ENCODE peak calls at places on chromosome 14, in ten cellular contexts. One of them, this sample, is unnamed.
A peak's percentile ranks its signal among the peaks of the same experiment; 100 is the strongest.

GRCh38 chr14:48805315-48805714 is 780.9 kb downstream of the RPS29 start:
- DNase-seq in aorta: peak; percentile 57
- DNase-seq in tibial nerve: no peak
- DNase-seq in body of pancreas: no peak
- DNase-seq in left lung: no peak
- DNase-seq in SJCRH30: no peak
- DNase-seq in naive thymus-derived CD4-positive, alpha-beta T cell: no peak
- DNase-seq in heart right ventricle: no peak
- DNase-seq in adipocyte: no peak
- DNase-seq in lower lobe of right lung: peak; percentile 37
- DNase-seq in this sample: no peak

GRCh38 chr14:76227450-76228050 is 75.8 kb downstream of the GPATCH2L start:
- DNase-seq in body of pancreas: no peak
- DNase-seq in left lung: no peak
- DNase-seq in adipocyte: peak; percentile 71
- DNase-seq in lower lobe of right lung: no peak
- DNase-seq in SJCRH30: no peak
- DNase-seq in naive thymus-derived CD4-positive, alpha-beta T cell: no peak
- DNase-seq in heart right ventricle: no peak
- DNase-seq in aorta: no peak
- DNase-seq in tibial nerve: no peak
- DNase-seq in this sample: no peak

GRCh38 chr14:96145116-96145864 is 59.3 kb upstream of the BDKRB2 start:
- DNase-seq in SJCRH30: no peak
- DNase-seq in naive thymus-derived CD4-positive, alpha-beta T cell: no peak
- DNase-seq in aorta: no peak
- DNase-seq in tibial nerve: no peak
- DNase-seq in heart right ventricle: no peak
- DNase-seq in left lung: no peak
- DNase-seq in lower lobe of right lung: no peak
- DNase-seq in body of pancreas: no peak
- DNase-seq in adipocyte: peak; percentile 93
- DNase-seq in this sample: no peak

GRCh38 chr14:60165547-60165876 is 314 bp upstream of the DHRS7 start:
- DNase-seq in tibial nerve: no peak
- DNase-seq in naive thymus-derived CD4-positive, alpha-beta T cell: no peak
- DNase-seq in body of pancreas: no peak
- DNase-seq in aorta: no peak
- DNase-seq in left lung: no peak
- DNase-seq in adipocyte: no peak
- DNase-seq in heart right ventricle: no peak
- DNase-seq in lower lobe of right lung: no peak
- DNase-seq in SJCRH30: no peak
- DNase-seq in this sample: no peak

GRCh38 chr14:70947739-70948138 is 40.5 kb downstream of the PCNX1 start:
- DNase-seq in left lung: no peak
- DNase-seq in lower lobe of right lung: no peak
- DNase-seq in body of pancreas: no peak
- DNase-seq in naive thymus-derived CD4-positive, alpha-beta T cell: no peak
- DNase-seq in adipocyte: no peak
- DNase-seq in heart right ventricle: no peak
- DNase-seq in SJCRH30: peak; percentile 3
- DNase-seq in tibial nerve: no peak
- DNase-seq in aorta: no peak
- DNase-seq in this sample: no peak

GRCh38 chr14:51865953-51866747 is 5.7 kb downstream of the GNG2 start:
- DNase-seq in tibial nerve: no peak
- DNase-seq in naive thymus-derived CD4-positive, alpha-beta T cell: no peak
- DNase-seq in lower lobe of right lung: no peak
- DNase-seq in left lung: no peak
- DNase-seq in heart right ventricle: no peak
- DNase-seq in SJCRH30: no peak
- DNase-seq in adipocyte: no peak
- DNase-seq in aorta: no peak
- DNase-seq in body of pancreas: no peak
- DNase-seq in this sample: no peak

GRCh38 chr14:100285021-100285912 is 21.0 kb downstream of the SLC25A29 start:
- DNase-seq in left lung: peak; percentile 70
- DNase-seq in naive thymus-derived CD4-positive, alpha-beta T cell: peak; percentile 71
- DNase-seq in aorta: peak; percentile 90
- DNase-seq in body of pancreas: peak; percentile 75
- DNase-seq in heart right ventricle: peak; percentile 46
- DNase-seq in adipocyte: peak; percentile 82
- DNase-seq in tibial nerve: no peak
- DNase-seq in SJCRH30: no peak
- DNase-seq in lower lobe of right lung: peak; percentile 80
- DNase-seq in this sample: peak; percentile 80

GRCh38 chr14:61477845-61478438 is 156.6 kb downstream of the PRKCH start:
- DNase-seq in body of pancreas: peak; percentile 92
- DNase-seq in SJCRH30: no peak
- DNase-seq in tibial nerve: no peak
- DNase-seq in adipocyte: peak; percentile 56
- DNase-seq in heart right ventricle: peak; percentile 61
- DNase-seq in left lung: peak; percentile 84
- DNase-seq in naive thymus-derived CD4-positive, alpha-beta T cell: no peak
- DNase-seq in lower lobe of right lung: peak; percentile 89
- DNase-seq in aorta: peak; percentile 93
- DNase-seq in this sample: peak; percentile 96

GRCh38 chr14:74712499-74713394 is at the start of the genes AREL1 and FCF1:
- DNase-seq in adipocyte: peak; percentile 98
- DNase-seq in aorta: peak; percentile 89
- DNase-seq in lower lobe of right lung: peak; percentile 79
- DNase-seq in SJCRH30: peak; percentile 91
- DNase-seq in body of pancreas: peak; percentile 74
- DNase-seq in heart right ventricle: peak; percentile 90
- DNase-seq in left lung: peak; percentile 82
- DNase-seq in naive thymus-derived CD4-positive, alpha-beta T cell: peak; percentile 76
- DNase-seq in tibial nerve: peak; percentile 58
- DNase-seq in this sample: peak; percentile 84

GRCh38 chr14:54777395-54777794 is 125.2 kb downstream of the GCH1 start:
- DNase-seq in body of pancreas: no peak
- DNase-seq in left lung: no peak
- DNase-seq in SJCRH30: no peak
- DNase-seq in heart right ventricle: no peak
- DNase-seq in naive thymus-derived CD4-positive, alpha-beta T cell: no peak
- DNase-seq in aorta: no peak
- DNase-seq in adipocyte: no peak
- DNase-seq in lower lobe of right lung: no peak
- DNase-seq in tibial nerve: no peak
- DNase-seq in this sample: no peak

GRCh38 chr14:75050852-75051555 is at the start of gene MLH3:
- DNase-seq in naive thymus-derived CD4-positive, alpha-beta T cell: peak; percentile 69
- DNase-seq in left lung: peak; percentile 83
- DNase-seq in SJCRH30: peak; percentile 65
- DNase-seq in lower lobe of right lung: peak; percentile 88
- DNase-seq in body of pancreas: peak; percentile 85
- DNase-seq in heart right ventricle: peak; percentile 81
- DNase-seq in aorta: peak; percentile 96
- DNase-seq in tibial nerve: peak; percentile 64
- DNase-seq in adipocyte: peak; percentile 85
- DNase-seq in this sample: peak; percentile 89

GRCh38 chr14:78358631-78359030 is 188.5 kb downstream of the NRXN3 start:
- DNase-seq in naive thymus-derived CD4-positive, alpha-beta T cell: no peak
- DNase-seq in left lung: no peak
- DNase-seq in adipocyte: no peak
- DNase-seq in lower lobe of right lung: no peak
- DNase-seq in body of pancreas: no peak
- DNase-seq in tibial nerve: no peak
- DNase-seq in heart right ventricle: no peak
- DNase-seq in SJCRH30: no peak
- DNase-seq in aorta: no peak
- DNase-seq in this sample: no peak

GRCh38 chr14:102042699-102043098 is 44.1 kb downstream of the HSP90AA1 start:
- DNase-seq in naive thymus-derived CD4-positive, alpha-beta T cell: no peak
- DNase-seq in heart right ventricle: no peak
- DNase-seq in adipocyte: no peak
- DNase-seq in left lung: no peak
- DNase-seq in lower lobe of right lung: no peak
- DNase-seq in tibial nerve: no peak
- DNase-seq in SJCRH30: no peak
- DNase-seq in body of pancreas: no peak
- DNase-seq in aorta: no peak
- DNase-seq in this sample: no peak

GRCh38 chr14:103518416-103519042 is 4.1 kb downstream of the CKB start:
- DNase-seq in left lung: no peak
- DNase-seq in heart right ventricle: peak; percentile 68
- DNase-seq in lower lobe of right lung: peak; percentile 79
- DNase-seq in aorta: peak; percentile 90
- DNase-seq in naive thymus-derived CD4-positive, alpha-beta T cell: peak; percentile 24
- DNase-seq in body of pancreas: peak; percentile 72
- DNase-seq in tibial nerve: peak; percentile 59
- DNase-seq in SJCRH30: peak; percentile 82
- DNase-seq in adipocyte: peak; percentile 73
- DNase-seq in this sample: peak; percentile 86

GRCh38 chr14:100486025-100486828 is 101.0 kb downstream of the BEGAIN start:
- DNase-seq in adipocyte: peak; percentile 93
- DNase-seq in body of pancreas: peak; percentile 79
- DNase-seq in naive thymus-derived CD4-positive, alpha-beta T cell: peak; percentile 7
- DNase-seq in aorta: peak; percentile 91
- DNase-seq in heart right ventricle: peak; percentile 52
- DNase-seq in tibial nerve: peak; percentile 58
- DNase-seq in lower lobe of right lung: peak; percentile 60
- DNase-seq in left lung: peak; percentile 56
- DNase-seq in SJCRH30: peak; percentile 90
- DNase-seq in this sample: no peak

GRCh38 chr14:105900398-105901160 is 374.2 kb downstream of the TMEM121 start:
- DNase-seq in left lung: no peak
- DNase-seq in naive thymus-derived CD4-positive, alpha-beta T cell: no peak
- DNase-seq in lower lobe of right lung: no peak
- DNase-seq in SJCRH30: no peak
- DNase-seq in adipocyte: no peak
- DNase-seq in tibial nerve: no peak
- DNase-seq in body of pancreas: no peak
- DNase-seq in heart right ventricle: peak; percentile 1
- DNase-seq in aorta: no peak
- DNase-seq in this sample: no peak

GRCh38 chr14:105899657-105900397 is 373.4 kb downstream of the TMEM121 start:
- DNase-seq in aorta: no peak
- DNase-seq in heart right ventricle: peak; percentile 1
- DNase-seq in left lung: no peak
- DNase-seq in SJCRH30: no peak
- DNase-seq in tibial nerve: no peak
- DNase-seq in naive thymus-derived CD4-positive, alpha-beta T cell: no peak
- DNase-seq in lower lobe of right lung: no peak
- DNase-seq in adipocyte: no peak
- DNase-seq in body of pancreas: no peak
- DNase-seq in this sample: no peak

GRCh38 chr14:105899071-105899641 is 372.8 kb downstream of the TMEM121 start:
- DNase-seq in lower lobe of right lung: no peak
- DNase-seq in SJCRH30: no peak
- DNase-seq in naive thymus-derived CD4-positive, alpha-beta T cell: no peak
- DNase-seq in adipocyte: no peak
- DNase-seq in tibial nerve: no peak
- DNase-seq in aorta: peak; percentile 54
- DNase-seq in left lung: no peak
- DNase-seq in body of pancreas: no peak
- DNase-seq in heart right ventricle: peak; percentile 2
- DNase-seq in this sample: no peak

GRCh38 chr14:105902131-105902898 is 375.9 kb downstream of the TMEM121 start:
- DNase-seq in lower lobe of right lung: no peak
- DNase-seq in SJCRH30: no peak
- DNase-seq in naive thymus-derived CD4-positive, alpha-beta T cell: no peak
- DNase-seq in heart right ventricle: peak; percentile 0
- DNase-seq in body of pancreas: no peak
- DNase-seq in adipocyte: no peak
- DNase-seq in aorta: no peak
- DNase-seq in left lung: no peak
- DNase-seq in tibial nerve: no peak
- DNase-seq in this sample: no peak

GRCh38 chr14:105901226-105901625 is 374.8 kb downstream of the TMEM121 start:
- DNase-seq in SJCRH30: no peak
- DNase-seq in body of pancreas: no peak
- DNase-seq in adipocyte: no peak
- DNase-seq in lower lobe of right lung: no peak
- DNase-seq in aorta: no peak
- DNase-seq in left lung: no peak
- DNase-seq in tibial nerve: no peak
- DNase-seq in naive thymus-derived CD4-positive, alpha-beta T cell: no peak
- DNase-seq in heart right ventricle: peak; percentile 2
- DNase-seq in this sample: no peak
- H3K9me3 ChIP-seq in SJCRH30: no peaks in the 10 kb centered on the region
- H3K9me3 ChIP-seq in body of pancreas: no peaks in the 10 kb centered on the region
- H3K9me3 ChIP-seq in adipocyte: peaks cover 2% of the 10 kb centered on the region
- H3K9me3 ChIP-seq in lower lobe of right lung: no peaks in the 10 kb centered on the region
- H3K9me3 ChIP-seq in aorta: no peaks in the 10 kb centered on the region
- H3K9me3 ChIP-seq in left lung: no peaks in the 10 kb centered on the region
- H3K9me3 ChIP-seq in tibial nerve: no peaks in the 10 kb centered on the region
- H3K9me3 ChIP-seq in naive thymus-derived CD4-positive, alpha-beta T cell: no peaks in the 10 kb centered on the region
- H3K9me3 ChIP-seq in heart right ventricle: no peaks in the 10 kb centered on the region
- H3K9me3 ChIP-seq in this sample: no peaks in the 10 kb centered on the region

DNA sequence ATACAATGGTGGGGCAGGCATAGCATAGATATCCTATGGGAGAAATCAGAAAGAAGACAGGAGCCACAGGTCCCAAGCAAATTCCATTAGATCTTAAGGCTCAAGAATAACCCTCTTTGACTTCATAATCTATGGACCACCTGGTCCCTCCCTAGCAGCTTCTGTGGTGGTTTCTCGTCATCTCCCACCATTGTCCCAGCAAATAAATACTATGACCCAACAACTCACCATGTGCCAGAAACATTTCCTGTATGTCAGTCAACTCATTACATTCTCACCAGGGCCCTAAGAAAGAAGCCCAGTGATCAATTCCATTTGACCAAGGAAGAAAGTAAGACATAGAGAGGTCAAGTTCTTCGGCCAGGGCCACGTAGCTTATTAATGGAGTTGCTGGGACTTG is 646.2 kb downstream of the VRK1 start:
- DNase-seq in heart right ventricle: no peak
- DNase-seq in aorta: no peak
- DNase-seq in lower lobe of right lung: no peak
- DNase-seq in SJCRH30: no peak
- DNase-seq in tibial nerve: no peak
- DNase-seq in adipocyte: no peak
- DNase-seq in left lung: no peak
- DNase-seq in naive thymus-derived CD4-positive, alpha-beta T cell: no peak
- DNase-seq in body of pancreas: no peak
- DNase-seq in this sample: no peak
- H3K9me3 ChIP-seq in heart right ventricle: no peaks in the 10 kb centered on the region
- H3K9me3 ChIP-seq in aorta: no peaks in the 10 kb centered on the region
- H3K9me3 ChIP-seq in lower lobe of right lung: no peaks in the 10 kb centered on the region
- H3K9me3 ChIP-seq in SJCRH30: no peaks in the 10 kb centered on the region
- H3K9me3 ChIP-seq in tibial nerve: no peaks in the 10 kb centered on the region
- H3K9me3 ChIP-seq in adipocyte: no peaks in the 10 kb centered on the region
- H3K9me3 ChIP-seq in left lung: no peaks in the 10 kb centered on the region
- H3K9me3 ChIP-seq in naive thymus-derived CD4-positive, alpha-beta T cell: no peaks in the 10 kb centered on the region
- H3K9me3 ChIP-seq in body of pancreas: no peaks in the 10 kb centered on the region
- H3K9me3 ChIP-seq in this sample: no peaks in the 10 kb centered on the region

GRCh38 chr14:85622106-85622505 is 92.2 kb downstream of the FLRT2 start:
- DNase-seq in aorta: no peak
- DNase-seq in lower lobe of right lung: no peak
- DNase-seq in left lung: no peak
- DNase-seq in body of pancreas: no peak
- DNase-seq in heart right ventricle: no peak
- DNase-seq in naive thymus-derived CD4-positive, alpha-beta T cell: no peak
- DNase-seq in SJCRH30: no peak
- DNase-seq in adipocyte: no peak
- DNase-seq in tibial nerve: no peak
- DNase-seq in this sample: no peak
- H3K9me3 ChIP-seq in aorta: no peaks in the 10 kb centered on the region
- H3K9me3 ChIP-seq in lower lobe of right lung: no peaks in the 10 kb centered on the region
- H3K9me3 ChIP-seq in left lung: no peaks in the 10 kb centered on the region
- H3K9me3 ChIP-seq in body of pancreas: no peaks in the 10 kb centered on the region
- H3K9me3 ChIP-seq in heart right ventricle: no peaks in the 10 kb centered on the region
- H3K9me3 ChIP-seq in naive thymus-derived CD4-positive, alpha-beta T cell: no peaks in the 10 kb centered on the region
- H3K9me3 ChIP-seq in SJCRH30: no peaks in the 10 kb centered on the region
- H3K9me3 ChIP-seq in adipocyte: no peaks in the 10 kb centered on the region
- H3K9me3 ChIP-seq in tibial nerve: no peaks in the 10 kb centered on the region
- H3K9me3 ChIP-seq in this sample: no peaks in the 10 kb centered on the region

GRCh38 chr14:85333313-85333712 is 196.6 kb upstream of the FLRT2 start:
- DNase-seq in aorta: no peak
- DNase-seq in adipocyte: peak; percentile 61
- DNase-seq in lower lobe of right lung: no peak
- DNase-seq in body of pancreas: no peak
- DNase-seq in SJCRH30: peak; percentile 5
- DNase-seq in left lung: no peak
- DNase-seq in tibial nerve: no peak
- DNase-seq in heart right ventricle: no peak
- DNase-seq in naive thymus-derived CD4-positive, alpha-beta T cell: no peak
- DNase-seq in this sample: no peak
- H3K9me3 ChIP-seq in aorta: no peaks in the 10 kb centered on the region
- H3K9me3 ChIP-seq in adipocyte: no peaks in the 10 kb centered on the region
- H3K9me3 ChIP-seq in lower lobe of right lung: no peaks in the 10 kb centered on the region
- H3K9me3 ChIP-seq in body of pancreas: no peaks in the 10 kb centered on the region
- H3K9me3 ChIP-seq in SJCRH30: no peaks in the 10 kb centered on the region
- H3K9me3 ChIP-seq in left lung: no peaks in the 10 kb centered on the region
- H3K9me3 ChIP-seq in tibial nerve: no peaks in the 10 kb centered on the region
- H3K9me3 ChIP-seq in heart right ventricle: no peaks in the 10 kb centered on the region
- H3K9me3 ChIP-seq in naive thymus-derived CD4-positive, alpha-beta T cell: no peaks in the 10 kb centered on the region
- H3K9me3 ChIP-seq in this sample: no peaks in the 10 kb centered on the region